ENCODE peak calls at places on chromosome 16, in seven cellular contexts. I, V, J, X, C, D and R are unnamed samples.

GRCh38 chr16:83624436-83625120 is 183.2 kb upstream of the HSBP1 start:
- DNase-seq in V (no peak), I (no peak), D (peak; percentile 74), J (no peak), C (no peak), X (no peak), R (no peak)

GRCh38 chr16:12580809-12581208 is 222.9 kb downstream of the CPPED1 start:
- DNase-seq in D (no peak), C (no peak), X (no peak), J (no peak), I (no peak), V (no peak), R (no peak)

GRCh38 chr16:50261707-50262235 is 4.6 kb upstream of the ADCY7 start:
- DNase-seq in V (no peak), X (no peak), D (no peak), I (peak; percentile 37), C (no peak), J (no peak), R (no peak)

GRCh38 chr16:24540575-24541240 is 1.3 kb downstream of the RBBP6 start:
- DNase-seq in V (peak; percentile 27), C (no peak), J (no peak), D (peak; percentile 44), X (peak; percentile 47), I (peak; percentile 55), R (no peak)

GRCh38 chr16:11670171-11671131 is 2.2 kb downstream of the SNN start:
- DNase-seq in V (no peak), C (no peak), J (no peak), I (peak; percentile 29), D (peak; percentile 37), X (no peak), R (peak; percentile 53)

GRCh38 chr16:19223235-19223847 is 55.3 kb downstream of the SYT17 start:
- DNase-seq in D (peak; percentile 45), J (peak; percentile 38), C (no peak), V (peak; percentile 11), X (peak; percentile 3), I (peak; percentile 5), R (peak; percentile 69)

GRCh38 chr16:2149630-2150417 is 1.4 kb downstream of the RAB26 start:
- DNase-seq in C (no peak), D (peak; percentile 71), I (no peak), J (no peak), V (no peak), X (peak; percentile 24), R (peak; percentile 70)

GRCh38 chr16:72189865-72190371 is 18.0 kb upstream of the PMFBP1 start:
- DNase-seq in X (peak; percentile 68), D (no peak), J (no peak), C (no peak), V (peak; percentile 64), I (peak; percentile 65), R (no peak)

GRCh38 chr16:87854053-87854906 is 15.0 kb downstream of the SLC7A5 start:
- DNase-seq in D (no peak), I (no peak), V (no peak), X (no peak), C (peak; percentile 37), J (peak; percentile 59), R (no peak)

GRCh38 chr16:75192606-75193264 is 14.2 kb downstream of the CTRB2 start:
- DNase-seq in V (no peak), D (no peak), C (no peak), X (no peak), J (no peak), I (no peak), R (no peak)

GRCh38 chr16:79327836-79328235 is 272.7 kb downstream of the MAF start:
- DNase-seq in C (no peak), X (no peak), I (no peak), V (no peak), D (no peak), J (no peak), R (no peak)

GRCh38 chr16:84827131-84827574 is 7.4 kb downstream of the CRISPLD2 start:
- DNase-seq in V (no peak), X (peak; percentile 56), J (no peak), I (peak; percentile 69), C (no peak), D (peak; percentile 81), R (peak; percentile 92)

GRCh38 chr16:74261068-74261467 is 35.5 kb upstream of the PSMD7 start:
- DNase-seq in C (no peak), I (no peak), X (no peak), D (no peak), V (no peak), J (no peak), R (peak; percentile 35)

GRCh38 chr16:71674229-71674628 is 48.2 kb downstream of the MARVELD3 start:
- DNase-seq in X (no peak), I (no peak), C (no peak), J (no peak), V (no peak), D (no peak), R (no peak)

GRCh38 chr16:71210-71539 is 1.3 kb downstream of the RHBDF1 start:
- DNase-seq in I (no peak), C (no peak), V (no peak), D (no peak), X (no peak), J (no peak), R (no peak)

GRCh38 chr16:66150691-66151090 is 215.8 kb upstream of the CDH5 start:
- DNase-seq in J (no peak), C (no peak), V (peak; percentile 28), I (peak; percentile 19), X (peak; percentile 57), D (no peak), R (no peak)

GRCh38 chr16:70808371-70808770 is 7.4 kb upstream of the VAC14 start:
- DNase-seq in D (no peak), I (no peak), J (no peak), X (no peak), V (peak; percentile 22), C (no peak), R (peak; percentile 42)

GRCh38 chr16:23907903-23908302 is 72.1 kb downstream of the PRKCB start:
- DNase-seq in X (no peak), I (no peak), V (no peak), J (no peak), C (no peak), D (no peak), R (no peak)